ENCODE peak calls at places on chromosome 13, in nine cellular contexts. P, Q, J, X, U, D, G, I and M are unnamed samples.

GRCh38 chr13:25276748-25277147 is 10.5 kb downstream of the MTMR6 start:
- DNase-seq in P (no peak), Q (no peak), J (no peak), X (no peak), U (no peak), D (no peak), G (no peak), I (no peak), M (no peak)

GRCh38 chr13:97434417-97435296 is 688 bp downstream of the RAP2A start:
- DNase-seq in P (peak; percentile 38), Q (peak; percentile 50), J (peak; percentile 71), X (peak; percentile 24), U (peak; percentile 62), D (peak; percentile 79), G (peak; percentile 5), I (no peak), M (no peak)

GRCh38 chr13:109730832-109731335 is 55.5 kb downstream of the IRS2 start:
- DNase-seq in P (no peak), Q (no peak), J (no peak), X (no peak), U (no peak), D (no peak), G (no peak), I (no peak), M (no peak)

GRCh38 chr13:103067751-103068563 is 1.7 kb upstream of the SLC10A2 start:
- DNase-seq in P (no peak), Q (no peak), J (peak; percentile 75), X (no peak), U (no peak), D (no peak), G (no peak), I (no peak), M (no peak)

GRCh38 chr13:24271611-24272451 is 37.5 kb upstream of the C1QTNF9 start:
- DNase-seq in P (peak; percentile 84), Q (peak; percentile 78), J (peak; percentile 83), X (peak; percentile 37), U (peak; percentile 83), D (peak; percentile 90), G (no peak), I (no peak), M (no peak)

GRCh38 chr13:79519252-79519651 is 38.3 kb downstream of the NDFIP2 start:
- DNase-seq in P (no peak), Q (no peak), J (no peak), X (no peak), U (no peak), D (no peak), G (no peak), I (no peak), M (no peak)

GRCh38 chr13:51797664-51798488 is 6.1 kb downstream of the DHRS12 start:
- DNase-seq in P (peak; percentile 79), Q (peak; percentile 66), J (no peak), X (no peak), U (no peak), D (peak; percentile 26), G (peak; percentile 26), I (no peak), M (peak; percentile 46)

GRCh38 chr13:46855166-46855565 is 41.7 kb downstream of the HTR2A start:
- DNase-seq in P (no peak), Q (no peak), J (no peak), X (no peak), U (no peak), D (no peak), G (no peak), I (no peak), M (no peak)

GRCh38 chr13:21208755-21209154 is 32.3 kb downstream of the MRPL57 start:
- DNase-seq in P (no peak), Q (no peak), J (no peak), X (no peak), U (no peak), D (no peak), G (no peak), I (no peak), M (no peak)

GRCh38 chr13:45705145-45705695 is 3.1 kb downstream of the CBY2 start:
- DNase-seq in P (no peak), Q (no peak), J (no peak), X (no peak), U (no peak), D (no peak), G (no peak), I (no peak), M (no peak)

GRCh38 chr13:77184455-77184854 is 142.4 kb downstream of the MYCBP2 start:
- DNase-seq in P (no peak), Q (no peak), J (no peak), X (no peak), U (no peak), D (no peak), G (no peak), I (no peak), M (peak; percentile 12)

GRCh38 chr13:96994849-96995243 is 570 bp upstream of the OXGR1 start:
- DNase-seq in P (no peak), Q (no peak), J (no peak), X (no peak), U (no peak), D (no peak), G (no peak), I (no peak), M (no peak)

GRCh38 chr13:73924607-73925006 is 209.6 kb downstream of the KLF12 start:
- DNase-seq in P (no peak), Q (no peak), J (no peak), X (no peak), U (no peak), D (no peak), G (no peak), I (no peak), M (no peak)

GRCh38 chr13:60351326-60351725 is 45.7 kb upstream of the TDRD3 start:
- DNase-seq in P (no peak), Q (no peak), J (no peak), X (no peak), U (no peak), D (no peak), G (no peak), I (peak; percentile 77), M (no peak)

GRCh38 chr13:113742000-113742441 is 17.0 kb upstream of the TMEM255B start:
- DNase-seq in P (peak; percentile 19), Q (no peak), J (peak; percentile 58), X (no peak), U (peak; percentile 74), D (no peak), G (no peak), I (no peak), M (no peak)

GRCh38 chr13:109989686-109990085 is 203.3 kb upstream of the IRS2 start:
- DNase-seq in P (no peak), Q (no peak), J (no peak), X (no peak), U (no peak), D (no peak), G (no peak), I (no peak), M (no peak)

GRCh38 chr13:51894239-51894638 is 32.5 kb downstream of the CCDC70 start:
- DNase-seq in P (no peak), Q (no peak), J (no peak), X (no peak), U (no peak), D (no peak), G (no peak), I (no peak), M (no peak)

GRCh38 chr13:65656740-65657329 is 1573.3 kb downstream of the PCDH9 start:
- DNase-seq in P (no peak), Q (no peak), J (no peak), X (no peak), U (no peak), D (no peak), G (no peak), I (no peak), M (no peak)

GRCh38 chr13:113654175-113654560 is 3.8 kb downstream of the ATP4B start:
- DNase-seq in P (no peak), Q (no peak), J (no peak), X (no peak), U (peak; percentile 17), D (peak; percentile 26), G (no peak), I (no peak), M (no peak)

GRCh38 chr13:24148414-24149305 is 11.9 kb upstream of the SPATA13 start:
- DNase-seq in P (no peak), Q (no peak), J (no peak), X (no peak), U (no peak), D (no peak), G (no peak), I (peak; percentile 96), M (no peak)

GRCh38 chr13:94192576-94192975 is 286.9 kb downstream of the DCT start:
- DNase-seq in P (no peak), Q (peak; percentile 18), J (peak; percentile 23), X (no peak), U (no peak), D (no peak), G (no peak), I (no peak), M (peak; percentile 2)

GRCh38 chr13:100542546-100543156 is 45.9 kb downstream of the GGACT start:
- DNase-seq in P (peak; percentile 11), Q (no peak), J (no peak), X (no peak), U (no peak), D (no peak), G (no peak), I (peak; percentile 14), M (peak; percentile 53)

GRCh38 chr13:99725644-99726043 is 224.4 kb downstream of the TM9SF2 start:
- DNase-seq in P (no peak), Q (no peak), J (no peak), X (no peak), U (no peak), D (no peak), G (no peak), I (no peak), M (no peak)